ENCODE peak calls at places on chromosomes 13 and 19, in six cellular contexts. One of them, this sample, is unnamed.

GRCh38 chr19:46355234-46355990 is 8.5 kb downstream of the PPP5C start:
- DNase-seq in PC-3: no peak
- DNase-seq in neural progenitor cell: no peak
- DNase-seq in neuronal stem cell: no peak
- DNase-seq in OCI-LY7: no peak
- DNase-seq in fibroblast of lung: no peak
- DNase-seq in this sample: no peak

GRCh38 chr13:97856001-97856675 is 97.3 kb upstream of the IPO5 start:
- DNase-seq in PC-3: no peak
- DNase-seq in neural progenitor cell: peak
- DNase-seq in neuronal stem cell: peak
- DNase-seq in OCI-LY7: no peak
- DNase-seq in fibroblast of lung: peak
- DNase-seq in this sample: no peak

GRCh38 chr13:33132644-33133440 is 116.6 kb downstream of the KL start:
- DNase-seq in PC-3: no peak
- DNase-seq in neural progenitor cell: no peak
- DNase-seq in neuronal stem cell: no peak
- DNase-seq in OCI-LY7: no peak
- DNase-seq in fibroblast of lung: peak
- DNase-seq in this sample: no peak

GRCh38 chr13:27790523-27790922 is 1.8 kb upstream of the GSX1 start:
- DNase-seq in PC-3: no peak
- DNase-seq in neural progenitor cell: peak
- DNase-seq in neuronal stem cell: no peak
- DNase-seq in OCI-LY7: no peak
- DNase-seq in fibroblast of lung: no peak
- DNase-seq in this sample: no peak

GRCh38 chr19:13211426-13212308 is 61.5 kb downstream of the IER2 start:
- DNase-seq in PC-3: no peak
- DNase-seq in neural progenitor cell: no peak
- DNase-seq in neuronal stem cell: no peak
- DNase-seq in OCI-LY7: no peak
- DNase-seq in fibroblast of lung: no peak
- DNase-seq in this sample: no peak

GRCh38 chr19:1230585-1231489 is 7.0 kb downstream of the CBARP start:
- DNase-seq in PC-3: no peak
- DNase-seq in neural progenitor cell: no peak
- DNase-seq in neuronal stem cell: no peak
- DNase-seq in OCI-LY7: no peak
- DNase-seq in fibroblast of lung: no peak
- DNase-seq in this sample: no peak

GRCh38 chr13:71775946-71776345 is 91.1 kb downstream of the DACH1 start:
- DNase-seq in PC-3: no peak
- DNase-seq in neural progenitor cell: no peak
- DNase-seq in neuronal stem cell: no peak
- DNase-seq in OCI-LY7: no peak
- DNase-seq in fibroblast of lung: no peak
- DNase-seq in this sample: no peak

GRCh38 chr13:45826741-45827140 is 24.8 kb downstream of the SIAH3 start:
- DNase-seq in PC-3: no peak
- DNase-seq in neural progenitor cell: no peak
- DNase-seq in neuronal stem cell: no peak
- DNase-seq in OCI-LY7: no peak
- DNase-seq in fibroblast of lung: no peak
- DNase-seq in this sample: no peak

GRCh38 chr13:48731957-48732569 is 78.3 kb downstream of the CYSLTR2 start:
- DNase-seq in PC-3: peak
- DNase-seq in neural progenitor cell: peak
- DNase-seq in neuronal stem cell: peak
- DNase-seq in OCI-LY7: peak
- DNase-seq in fibroblast of lung: no peak
- DNase-seq in this sample: peak

GRCh38 chr13:95624020-95624419 is 20.5 kb downstream of the DZIP1 start:
- DNase-seq in PC-3: peak
- DNase-seq in neural progenitor cell: peak
- DNase-seq in neuronal stem cell: peak
- DNase-seq in OCI-LY7: peak
- DNase-seq in fibroblast of lung: peak
- DNase-seq in this sample: peak

GRCh38 chr19:13164370-13165090 is 14.3 kb downstream of the IER2 start:
- DNase-seq in PC-3: peak
- DNase-seq in neural progenitor cell: peak
- DNase-seq in neuronal stem cell: peak
- DNase-seq in OCI-LY7: peak
- DNase-seq in fibroblast of lung: peak
- DNase-seq in this sample: peak

GRCh38 chr13:110361365-110361911 is 54.4 kb downstream of the COL4A2 start:
- DNase-seq in PC-3: no peak
- DNase-seq in neural progenitor cell: no peak
- DNase-seq in neuronal stem cell: no peak
- DNase-seq in OCI-LY7: no peak
- DNase-seq in fibroblast of lung: peak
- DNase-seq in this sample: no peak

GRCh38 chr13:42969558-42970172 is 22.4 kb downstream of the EPSTI1 start:
- DNase-seq in PC-3: peak
- DNase-seq in neural progenitor cell: peak
- DNase-seq in neuronal stem cell: peak
- DNase-seq in OCI-LY7: peak
- DNase-seq in fibroblast of lung: peak
- DNase-seq in this sample: peak

GRCh38 chr19:53865523-53865917 is 2.2 kb upstream of the MYADM start:
- DNase-seq in PC-3: no peak
- DNase-seq in neural progenitor cell: peak
- DNase-seq in neuronal stem cell: no peak
- DNase-seq in OCI-LY7: no peak
- DNase-seq in fibroblast of lung: no peak
- DNase-seq in this sample: no peak

GRCh38 chr13:108779308-108779707 is 149.9 kb downstream of the MYO16 start:
- DNase-seq in PC-3: no peak
- DNase-seq in neural progenitor cell: no peak
- DNase-seq in neuronal stem cell: no peak
- DNase-seq in OCI-LY7: no peak
- DNase-seq in fibroblast of lung: no peak
- DNase-seq in this sample: no peak

GRCh38 chr19:2261438-2262172 is 5.4 kb upstream of the JSRP1 start:
- DNase-seq in PC-3: peak
- DNase-seq in neural progenitor cell: peak
- DNase-seq in neuronal stem cell: no peak
- DNase-seq in OCI-LY7: peak
- DNase-seq in fibroblast of lung: no peak
- DNase-seq in this sample: peak

GRCh38 chr19:29805026-29805925 is 6.5 kb upstream of the CCNE1 start:
- DNase-seq in PC-3: peak
- DNase-seq in neural progenitor cell: no peak
- DNase-seq in neuronal stem cell: no peak
- DNase-seq in OCI-LY7: no peak
- DNase-seq in fibroblast of lung: peak
- DNase-seq in this sample: no peak

GRCh38 chr13:70042193-70042592 is 65.4 kb upstream of the ATXN8OS start:
- DNase-seq in PC-3: no peak
- DNase-seq in neural progenitor cell: no peak
- DNase-seq in neuronal stem cell: no peak
- DNase-seq in OCI-LY7: no peak
- DNase-seq in fibroblast of lung: no peak
- DNase-seq in this sample: no peak

GRCh38 chr19:49272204-49272603 is 52.8 kb downstream of the SLC6A16 start:
- DNase-seq in PC-3: peak
- DNase-seq in neural progenitor cell: no peak
- DNase-seq in neuronal stem cell: no peak
- DNase-seq in OCI-LY7: no peak
- DNase-seq in fibroblast of lung: peak
- DNase-seq in this sample: no peak

GRCh38 chr19:43444531-43445340 is 20.7 kb downstream of the LYPD3 start:
- DNase-seq in PC-3: no peak
- DNase-seq in neural progenitor cell: no peak
- DNase-seq in neuronal stem cell: no peak
- DNase-seq in OCI-LY7: no peak
- DNase-seq in fibroblast of lung: no peak
- DNase-seq in this sample: no peak

GRCh38 chr13:95641961-95642621 is 2.4 kb downstream of the DZIP1 start:
- DNase-seq in PC-3: no peak
- DNase-seq in neural progenitor cell: peak
- DNase-seq in neuronal stem cell: peak
- DNase-seq in OCI-LY7: no peak
- DNase-seq in fibroblast of lung: peak
- DNase-seq in this sample: no peak

GRCh38 chr13:37905736-37906135 is 36.2 kb upstream of the TRPC4 start:
- DNase-seq in PC-3: no peak
- DNase-seq in neural progenitor cell: no peak
- DNase-seq in neuronal stem cell: no peak
- DNase-seq in OCI-LY7: no peak
- DNase-seq in fibroblast of lung: peak
- DNase-seq in this sample: no peak

DNA sequence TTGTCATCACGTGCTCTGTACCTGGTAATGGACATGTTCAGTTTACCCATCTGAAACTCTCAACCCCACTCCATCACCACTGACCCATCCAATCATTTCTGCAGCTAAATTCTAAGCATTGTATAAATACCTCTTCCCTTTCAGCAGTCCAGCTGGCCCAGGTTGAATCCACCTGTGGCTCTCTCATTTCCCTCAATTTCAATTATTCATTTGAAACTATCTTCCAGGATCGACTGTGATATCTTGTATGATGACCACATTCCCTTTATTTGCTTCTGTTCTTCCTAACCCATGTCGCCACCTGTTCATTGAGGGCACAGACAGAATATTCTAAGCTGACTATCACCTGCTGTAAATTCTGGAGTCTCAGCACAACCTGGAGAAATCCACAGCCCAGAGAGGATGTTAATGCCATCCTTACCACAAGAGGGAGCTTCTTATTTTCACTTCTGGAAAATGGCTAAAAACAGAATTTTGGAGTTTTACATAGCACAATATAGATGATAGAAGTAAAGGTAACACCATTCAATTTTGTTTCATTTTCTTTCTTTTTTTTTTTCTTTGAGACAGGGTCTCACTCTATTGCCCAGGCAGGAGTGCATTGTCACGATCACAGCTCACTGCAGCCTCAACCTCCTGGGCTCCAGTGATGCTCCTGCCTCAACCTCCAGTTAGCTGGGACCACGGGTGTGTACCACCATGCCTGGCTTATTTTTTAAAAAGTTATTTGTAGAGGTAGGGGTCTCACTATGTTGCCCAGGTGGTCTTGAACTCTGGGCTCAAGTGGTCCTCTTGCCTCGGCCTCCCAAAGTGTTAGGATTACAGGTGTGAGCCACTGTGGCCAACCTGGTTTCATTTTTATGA is 38.6 kb downstream of the ZNF823 start:
- DNase-seq in PC-3: peak
- DNase-seq in neural progenitor cell: peak
- DNase-seq in neuronal stem cell: no peak
- DNase-seq in OCI-LY7: peak
- DNase-seq in fibroblast of lung: peak
- DNase-seq in this sample: peak
- H3K4me2 ChIP-seq in PC-3: no peak
- H3K4me2 ChIP-seq in neural progenitor cell: no peak
- H3K4me2 ChIP-seq in neuronal stem cell: no peak
- H3K4me2 ChIP-seq in OCI-LY7: no peak
- H3K4me2 ChIP-seq in fibroblast of lung: no peak
- H3K4me2 ChIP-seq in this sample: peak

DNA sequence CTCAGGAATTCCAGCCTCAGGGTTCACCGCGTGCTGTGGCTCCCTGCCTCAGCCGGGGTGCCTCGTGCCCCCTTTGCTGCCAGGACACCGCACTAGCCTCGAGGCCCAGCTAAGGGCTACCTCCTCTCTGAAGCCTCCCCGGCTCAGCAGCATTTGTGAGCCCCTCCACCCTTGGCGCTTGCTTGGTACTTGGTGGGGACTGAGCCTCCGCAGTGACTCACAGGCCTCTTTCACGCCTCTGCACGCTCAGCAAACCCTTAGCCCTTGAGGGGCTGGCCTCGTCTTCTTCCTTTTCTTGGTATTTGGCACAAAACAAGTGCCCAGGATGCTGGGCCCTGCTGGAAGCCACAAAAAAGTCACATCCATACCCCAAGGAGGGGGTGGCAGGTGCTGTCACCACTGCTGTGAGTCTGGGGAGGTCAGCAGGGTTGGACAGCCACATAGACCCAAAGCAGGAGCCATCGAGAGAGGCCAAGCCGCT is 85.4 kb upstream of the TM9SF2 start:
- DNase-seq in PC-3: no peak
- DNase-seq in neural progenitor cell: no peak
- DNase-seq in neuronal stem cell: no peak
- DNase-seq in OCI-LY7: no peak
- DNase-seq in fibroblast of lung: no peak
- DNase-seq in this sample: no peak
- H3K4me2 ChIP-seq in PC-3: no peak
- H3K4me2 ChIP-seq in neural progenitor cell: no peak
- H3K4me2 ChIP-seq in neuronal stem cell: no peak
- H3K4me2 ChIP-seq in OCI-LY7: no peak
- H3K4me2 ChIP-seq in fibroblast of lung: no peak
- H3K4me2 ChIP-seq in this sample: no peak

GRCh38 chr13:111846396-111847174 is 220.4 kb upstream of the SOX1 start:
- DNase-seq in PC-3: no peak
- DNase-seq in neural progenitor cell: no peak
- DNase-seq in neuronal stem cell: no peak
- DNase-seq in OCI-LY7: no peak
- DNase-seq in fibroblast of lung: no peak
- DNase-seq in this sample: no peak

GRCh38 chr13:111850458-111850857 is 216.5 kb upstream of the SOX1 start:
- DNase-seq in PC-3: no peak
- DNase-seq in neural progenitor cell: no peak
- DNase-seq in neuronal stem cell: no peak
- DNase-seq in OCI-LY7: no peak
- DNase-seq in fibroblast of lung: no peak
- DNase-seq in this sample: no peak

GRCh38 chr13:111845621-111846351 is 221.2 kb upstream of the SOX1 start:
- DNase-seq in PC-3: no peak
- DNase-seq in neural progenitor cell: no peak
- DNase-seq in neuronal stem cell: no peak
- DNase-seq in OCI-LY7: no peak
- DNase-seq in fibroblast of lung: no peak
- DNase-seq in this sample: no peak

GRCh38 chr13:111850976-111851375 is 216.0 kb upstream of the SOX1 start:
- DNase-seq in PC-3: no peak
- DNase-seq in neural progenitor cell: no peak
- DNase-seq in neuronal stem cell: no peak
- DNase-seq in OCI-LY7: no peak
- DNase-seq in fibroblast of lung: no peak
- DNase-seq in this sample: no peak

DNA sequence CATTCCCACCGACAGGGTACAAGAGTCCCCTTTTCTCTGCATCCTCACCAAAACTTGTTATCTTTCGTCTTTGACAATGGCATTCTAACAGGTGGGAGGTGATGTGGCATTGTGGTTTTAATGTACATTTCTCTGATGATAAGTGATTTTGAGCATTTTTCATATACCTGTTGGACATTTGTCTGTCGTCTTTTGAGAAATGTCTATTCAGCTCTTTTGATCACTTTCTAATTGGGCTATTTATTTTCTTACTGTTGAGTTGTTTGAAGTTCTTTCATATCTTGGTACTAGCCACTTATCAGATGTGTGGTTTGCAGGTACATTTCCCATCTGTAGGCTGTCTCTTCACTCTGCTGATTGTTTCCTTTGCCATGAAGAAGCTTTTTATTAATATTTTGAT is 219.0 kb upstream of the SOX1 start:
- DNase-seq in PC-3: no peak
- DNase-seq in neural progenitor cell: no peak
- DNase-seq in neuronal stem cell: no peak
- DNase-seq in OCI-LY7: no peak
- DNase-seq in fibroblast of lung: no peak
- DNase-seq in this sample: no peak
- H3K4me2 ChIP-seq in PC-3: no peak
- H3K4me2 ChIP-seq in neural progenitor cell: no peak
- H3K4me2 ChIP-seq in neuronal stem cell: no peak
- H3K4me2 ChIP-seq in OCI-LY7: no peak
- H3K4me2 ChIP-seq in fibroblast of lung: no peak
- H3K4me2 ChIP-seq in this sample: no peak

GRCh38 chr13:41139296-41139966 is 6.8 kb upstream of the KBTBD6 start:
- DNase-seq in PC-3: peak
- DNase-seq in neural progenitor cell: no peak
- DNase-seq in neuronal stem cell: no peak
- DNase-seq in OCI-LY7: no peak
- DNase-seq in fibroblast of lung: peak
- DNase-seq in this sample: no peak
- H3K4me2 ChIP-seq in PC-3: peak
- H3K4me2 ChIP-seq in neural progenitor cell: no peak
- H3K4me2 ChIP-seq in neuronal stem cell: no peak
- H3K4me2 ChIP-seq in OCI-LY7: no peak
- H3K4me2 ChIP-seq in fibroblast of lung: peak
- H3K4me2 ChIP-seq in this sample: no peak